ENCODE peak calls at places on chromosomes 11 and 22, in four cellular contexts. S is lower lobe of right lung, T is fibroblast of pulmonary artery, O is mucosa of descending colon. F is an unnamed sample.

GRCh38 chr22:33579448-33580093 is 340.7 kb downstream of the LARGE1 start:
- DNase-seq in S (no peak), T (peak; percentile 53), O (peak; percentile 48), F (no peak)

GRCh38 chr22:46063861-46064235 is 86.5 kb upstream of the PPARA start:
- DNase-seq in S (no peak), T (no peak), O (peak; percentile 44), F (peak; percentile 42)

GRCh38 chr22:38218661-38219331 is 17.0 kb downstream of the MAFF start:
- DNase-seq in S (peak; percentile 88), T (peak; percentile 96), O (peak; percentile 91), F (peak; percentile 91)

GRCh38 chr11:33452806-33453205 is 195.6 kb downstream of the HIPK3 start:
- DNase-seq in S (no peak), T (peak; percentile 88), O (no peak), F (no peak)

GRCh38 chr11:66322732-66323427 is 6.0 kb upstream of the CD248 start:
- DNase-seq in S (no peak), T (peak; percentile 67), O (peak; percentile 64), F (no peak)

GRCh38 chr11:77386178-77386577 is 84.7 kb upstream of the GDPD4 start:
- DNase-seq in S (no peak), T (no peak), O (no peak), F (no peak)

GRCh38 chr22:31333648-31334047 is 12.5 kb downstream of the PATZ1 start:
- DNase-seq in S (no peak), T (no peak), O (no peak), F (no peak)

GRCh38 chr11:45091563-45092392 is 54.7 kb upstream of the PRDM11 start:
- DNase-seq in S (no peak), T (peak; percentile 67), O (no peak), F (no peak)

GRCh38 chr22:50627452-50627913 is 469 bp downstream of the ARSA start:
- DNase-seq in S (no peak), T (no peak), O (no peak), F (no peak)

GRCh38 chr11:111456086-111456858 is 55.9 kb downstream of the BTG4 start:
- DNase-seq in S (no peak), T (no peak), O (no peak), F (no peak)

GRCh38 chr11:121031167-121031566 is 7.3 kb downstream of the TBCEL start:
- DNase-seq in S (no peak), T (no peak), O (no peak), F (no peak)

GRCh38 chr11:76698321-76699043 is 27.9 kb upstream of the LRRC32 start:
- DNase-seq in S (no peak), T (no peak), O (peak; percentile 15), F (no peak)

GRCh38 chr22:37568448-37569008 is 8.2 kb downstream of the CDC42EP1 start:
- DNase-seq in S (no peak), T (no peak), O (peak; percentile 67), F (no peak)

GRCh38 chr11:117366183-117366582 is 38.5 kb downstream of the CEP164 start:
- DNase-seq in S (no peak), T (no peak), O (no peak), F (no peak)

GRCh38 chr11:75431533-75432525 is 1.2 kb downstream of the KLHL35 start:
- DNase-seq in S (no peak), T (no peak), O (peak; percentile 57), F (no peak)

GRCh38 chr11:90223248-90223585 is 368 bp upstream of the CHORDC1 start:
- DNase-seq in S (no peak), T (no peak), O (no peak), F (no peak)

DNA sequence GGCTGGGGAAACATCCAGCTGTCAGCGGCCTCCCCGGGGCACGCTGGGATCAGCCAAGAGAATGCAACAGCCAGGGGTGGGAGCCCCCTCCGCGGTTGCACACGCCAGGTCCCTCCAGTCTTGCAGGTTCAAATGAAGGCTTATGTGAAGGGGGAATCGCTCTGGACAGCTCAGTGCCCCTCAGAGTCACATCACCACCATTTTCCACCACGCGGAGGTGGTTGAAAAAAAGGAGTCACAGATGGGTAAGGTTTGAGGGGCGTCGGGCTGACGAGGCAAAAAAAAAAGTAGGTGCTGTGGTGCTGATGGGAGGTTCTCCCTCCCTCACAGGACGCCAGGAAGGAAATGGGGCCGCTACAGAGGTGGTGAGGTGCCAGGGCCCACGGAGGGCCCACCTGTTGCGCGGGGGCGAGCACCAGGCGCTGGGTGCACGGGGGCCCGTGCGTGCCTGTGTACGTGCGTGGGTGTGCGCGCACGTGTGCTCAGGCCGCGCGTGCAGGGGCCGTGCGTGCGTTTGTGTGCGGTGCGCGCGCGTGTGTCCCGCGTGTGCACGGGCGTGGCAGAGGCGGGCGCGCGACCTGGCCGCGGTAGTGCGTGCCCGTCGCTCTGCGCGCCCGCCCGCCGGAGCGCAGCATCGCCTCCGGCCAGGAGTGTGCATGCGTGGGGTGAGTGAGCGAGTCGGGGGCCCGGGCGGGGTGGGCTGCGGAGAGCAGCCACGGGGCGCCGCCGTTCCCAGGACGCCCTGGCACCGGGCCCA is 3.0 kb downstream of the PDGFB start:
- DNase-seq in S (no peak), T (no peak), O (no peak), F (no peak)
- H3K4me3 ChIP-seq in S (peak overlapping the region; percentile 72), T (peak overlapping the region; percentile 22), O (no peak overlapping the region), F (peak overlapping the region; percentile 58)

GRCh38 chr11:8056810-8057463 is 24.1 kb upstream of the TUB start:
- DNase-seq in S (no peak), T (peak; percentile 78), O (no peak), F (no peak)
- H3K4me3 ChIP-seq in S (no peak overlapping the region), T (no peak overlapping the region), O (no peak overlapping the region), F (no peak overlapping the region)

GRCh38 chr11:96101146-96101545 is 177.2 kb upstream of the MTMR2 start:
- DNase-seq in S (no peak), T (no peak), O (no peak), F (no peak)

GRCh38 chr11:96096360-96096759 is 172.5 kb upstream of the MTMR2 start:
- DNase-seq in S (no peak), T (no peak), O (no peak), F (no peak)

GRCh38 chr11:96095884-96096301 is 172.0 kb upstream of the MTMR2 start:
- DNase-seq in S (no peak), T (no peak), O (no peak), F (no peak)

GRCh38 chr11:96098511-96099241 is 174.8 kb upstream of the MTMR2 start:
- DNase-seq in S (no peak), T (peak; percentile 65), O (no peak), F (no peak)

GRCh38 chr11:96097844-96098421 is 174.0 kb upstream of the MTMR2 start:
- DNase-seq in S (no peak), T (peak; percentile 35), O (no peak), F (no peak)
- H3K4me3 ChIP-seq in S (no peak overlapping the region), T (no peak overlapping the region), O (no peak overlapping the region), F (no peak overlapping the region)

GRCh38 chr11:64743591-64744543 is at the start of gene RASGRP2:
- DNase-seq in S (peak; percentile 90), T (peak; percentile 32), O (peak; percentile 92), F (peak; percentile 89)

GRCh38 chr11:64746486-64746885 is 2.5 kb upstream of the RASGRP2 start:
- DNase-seq in S (no peak), T (no peak), O (no peak), F (no peak)

GRCh38 chr11:64744544-64745218 is 739 bp upstream of the RASGRP2 start:
- DNase-seq in S (no peak), T (no peak), O (no peak), F (no peak)

GRCh38 chr11:64745523-64746328 is 1.8 kb upstream of the RASGRP2 start:
- DNase-seq in S (peak; percentile 90), T (peak; percentile 36), O (peak; percentile 89), F (peak; percentile 88)

DNA sequence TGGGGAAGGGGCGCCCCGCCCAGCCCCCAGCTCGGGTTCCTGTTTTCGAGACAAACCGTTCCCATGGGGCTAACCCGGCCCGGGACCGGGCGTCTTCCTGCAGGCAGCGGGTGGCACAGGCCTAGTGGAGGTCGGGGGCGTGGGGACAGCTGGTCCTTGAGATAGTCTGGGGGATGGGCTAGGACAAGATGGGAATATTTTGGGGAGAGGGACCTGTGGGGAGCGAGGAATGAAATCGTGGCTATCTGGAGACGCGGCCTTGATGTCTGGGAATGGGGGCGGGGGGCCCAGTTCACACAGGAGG is 1.2 kb upstream of the RASGRP2 start:
- DNase-seq in S (peak; percentile 93), T (no peak), O (peak; percentile 96), F (peak; percentile 89)
- H3K4me3 ChIP-seq in S (peak overlapping the region; percentile 76), T (peak overlapping the region; percentile 21), O (no peak overlapping the region), F (peak overlapping the region; percentile 53)

F was measured in upper lobe of right lung.